ENCODE peak calls at places on chromosomes 6 and 20, in five cellular contexts. O, U, E, B and Y are unnamed samples.

GRCh38 chr20:18504479-18505060 is 3.2 kb upstream of the SEC23B start:
- DNase-seq in B (peak), U (peak), O (no peak), E (no peak), Y (no peak)

GRCh38 chr6:15586528-15586927 is 76.3 kb downstream of the DTNBP1 start:
- DNase-seq in B (peak), U (peak), O (no peak), E (no peak), Y (no peak)

GRCh38 chr20:18543216-18543615 is 24.0 kb upstream of the SMIM26 start:
- DNase-seq in B (peak), U (no peak), E (no peak), O (no peak), Y (no peak)

GRCh38 chr20:64069614-64070243 is 6.7 kb downstream of the TCEA2 start:
- DNase-seq in O (no peak), U (no peak), B (no peak), E (no peak), Y (peak)

GRCh38 chr6:52310932-52311331 is 26.4 kb upstream of the MCM3 start:
- DNase-seq in O (no peak), B (no peak), E (no peak), U (no peak), Y (no peak)

GRCh38 chr6:21186479-21187055 is 407.0 kb upstream of the SOX4 start:
- DNase-seq in O (no peak), U (no peak), E (no peak), B (peak), Y (no peak)

GRCh38 chr6:17490724-17491123 is 97.3 kb downstream of the CAP2 start:
- DNase-seq in U (peak), B (no peak), E (no peak), O (no peak), Y (no peak)

GRCh38 chr6:88650029-88650619 is 313.3 kb downstream of the RNGTT start:
- DNase-seq in B (peak), O (no peak), E (no peak), U (no peak), Y (no peak)

GRCh38 chr20:63288581-63289251 is 4.3 kb upstream of the COL20A1 start:
- DNase-seq in E (no peak), O (no peak), B (no peak), U (no peak), Y (no peak)

GRCh38 chr20:12984069-12984765 is 24.6 kb upstream of the SPTLC3 start:
- DNase-seq in U (no peak), E (no peak), O (no peak), B (peak), Y (no peak)

GRCh38 chr6:34837500-34837899 is 45.6 kb downstream of the BLTP3A start:
- DNase-seq in U (no peak), O (no peak), B (no peak), E (no peak), Y (no peak)

GRCh38 chr20:18007534-18008292 is 38.9 kb downstream of the MGME1 start:
- DNase-seq in O (no peak), U (no peak), B (no peak), E (no peak), Y (peak)

GRCh38 chr6:74891358-74891811 is 314.5 kb downstream of the COL12A1 start:
- DNase-seq in O (no peak), U (no peak), E (no peak), B (no peak), Y (no peak)

GRCh38 chr6:28353981-28354676 is 4.4 kb downstream of the ZKSCAN3 start:
- DNase-seq in B (peak), U (no peak), E (peak), O (no peak), Y (no peak)

GRCh38 chr20:2398453-2398852 is 17.8 kb downstream of the TGM6 start:
- DNase-seq in E (no peak), B (no peak), U (no peak), O (no peak), Y (no peak)

GRCh38 chr6:33321227-33321626 is 3.7 kb upstream of the ZBTB22 start:
- DNase-seq in E (no peak), O (no peak), U (no peak), B (no peak), Y (no peak)

GRCh38 chr20:62356948-62357667 is 10.0 kb downstream of the LAMA5 start:
- DNase-seq in O (no peak), B (peak), E (no peak), U (peak), Y (peak)

GRCh38 chr20:57259179-57260021 is 7.0 kb downstream of the BMP7 start:
- DNase-seq in E (no peak), U (peak), B (no peak), O (no peak), Y (no peak)

GRCh38 chr20:63055575-63056235 is 48.9 kb upstream of the BHLHE23 start:
- DNase-seq in E (no peak), B (no peak), O (no peak), U (no peak), Y (no peak)

GRCh38 chr20:14232650-14233049 is 104.8 kb downstream of the FLRT3 start:
- DNase-seq in U (no peak), E (no peak), O (no peak), B (no peak), Y (no peak)

GRCh38 chr6:130282234-130282995 is 59.7 kb upstream of the SAMD3 start:
- DNase-seq in E (no peak), O (no peak), U (no peak), B (peak), Y (no peak)

GRCh38 chr6:46900266-46900665 is 21.5 kb downstream of the ADGRF5 start:
- DNase-seq in B (no peak), O (no peak), E (no peak), U (no peak), Y (no peak)

GRCh38 chr20:62799459-62799858 is 3.2 kb downstream of the MRGBP start:
- DNase-seq in O (no peak), B (no peak), U (no peak), E (no peak), Y (no peak)

GRCh38 chr6:107491791-107492674 is 2.1 kb downstream of the SOBP start:
- DNase-seq in O (no peak), U (no peak), B (peak), E (no peak), Y (no peak)

GRCh38 chr6:160102399-160102798 is 19.2 kb upstream of the SLC22A1 start:
- DNase-seq in B (no peak), O (no peak), U (no peak), E (no peak), Y (no peak)

GRCh38 chr6:85460951-85461805 is 11.3 kb downstream of the NT5E start:
- DNase-seq in O (no peak), U (no peak), B (peak), E (no peak), Y (no peak)

GRCh38 chr6:131049515-131050081 is 13.4 kb downstream of the EPB41L2 start:
- DNase-seq in E (no peak), O (no peak), B (no peak), U (no peak), Y (no peak)

GRCh38 chr6:43943781-43944250 is 173.8 kb downstream of the VEGFA start:
- DNase-seq in E (no peak), O (no peak), U (no peak), B (peak), Y (no peak)

GRCh38 chr20:38231786-38232130 is 28.8 kb downstream of the KIAA1755 start:
- DNase-seq in E (no peak), O (no peak), B (peak), U (no peak), Y (no peak)

GRCh38 chr6:43779864-43780260 is 9.9 kb downstream of the VEGFA start:
- DNase-seq in U (no peak), O (no peak), E (no peak), B (no peak), Y (no peak)

GRCh38 chr6:130098317-130098716 is 79.9 kb downstream of the L3MBTL3 start:
- DNase-seq in U (no peak), B (no peak), O (no peak), E (peak), Y (no peak)

GRCh38 chr6:87540541-87540940 is 49.2 kb downstream of the RARS2 start:
- DNase-seq in O (no peak), E (no peak), U (no peak), B (no peak), Y (no peak)

GRCh38 chr6:40930555-40930954 is 108.5 kb downstream of the UNC5CL start:
- DNase-seq in U (no peak), E (no peak), B (no peak), O (no peak), Y (no peak)

GRCh38 chr6:28161410-28162079 is 19.9 kb downstream of the ZKSCAN8 start:
- DNase-seq in U (peak), B (peak), O (peak), E (peak), Y (peak)

GRCh38 chr6:14282326-14282725 is 164.8 kb downstream of the CD83 start:
- DNase-seq in B (no peak), U (no peak), E (no peak), O (no peak), Y (no peak)

GRCh38 chr6:168920289-168920688 is 333.4 kb downstream of the THBS2 start:
- DNase-seq in U (no peak), B (no peak), E (no peak), O (no peak), Y (no peak)

GRCh38 chr20:36144336-36144735 is 10.2 kb upstream of the EPB41L1 start:
- DNase-seq in U (no peak), E (no peak), B (no peak), O (no peak), Y (no peak)

GRCh38 chr6:38495922-38496635 is 143.7 kb downstream of the BTBD9 start:
- DNase-seq in E (no peak), B (no peak), O (no peak), U (no peak), Y (no peak)

GRCh38 chr6:45946352-45946751 is 69.3 kb downstream of the CLIC5 start:
- DNase-seq in O (no peak), U (no peak), E (no peak), B (peak), Y (no peak)

GRCh38 chr20:50834599-50835005 is 39.7 kb downstream of the BCAS4 start:
- DNase-seq in B (peak), E (no peak), O (no peak), U (no peak), Y (no peak)